ENCODE peak calls at places on chromosomes 16 and 17, in six cellular contexts. J is Caki2; N is T-cell; O is Right ventricle myocardium superior; U is effector CD4-positive, alpha-beta T cell; W is T-helper 1 cell. Z is an unnamed sample.

GRCh38 chr16:19840524-19841110 is 44.0 kb downstream of the GPRC5B start:
- DNase-seq in J (no peak), N (no peak), O (peak; percentile 57), U (no peak), W (no peak), Z (no peak)

GRCh38 chr17:35254107-35254802 is 11.4 kb downstream of the SLFN5 start:
- DNase-seq in J (peak; percentile 94), N (no peak), O (no peak), U (no peak), W (no peak), Z (no peak)

GRCh38 chr17:43673516-43674323 is 12.0 kb upstream of the MEOX1 start:
- DNase-seq in J (peak; percentile 46), N (peak; percentile 66), O (peak; percentile 84), U (peak; percentile 66), W (peak; percentile 46), Z (peak; percentile 70)

GRCh38 chr17:45310380-45311324 is 6.2 kb downstream of the MAP3K14 start:
- DNase-seq in J (no peak), N (no peak), O (peak; percentile 76), U (no peak), W (no peak), Z (no peak)

GRCh38 chr17:58329035-58329807 is 626 bp upstream of the TSPOAP1 start:
- DNase-seq in J (no peak), N (peak; percentile 66), O (no peak), U (peak; percentile 55), W (peak; percentile 56), Z (peak; percentile 46)

GRCh38 chr16:55832425-55832787 is 490 bp downstream of the CES1 start:
- DNase-seq in J (no peak), N (no peak), O (no peak), U (no peak), W (no peak), Z (no peak)

GRCh38 chr16:88810166-88810867 is 1.4 kb downstream of the APRT start:
- DNase-seq in J (peak; percentile 29), N (no peak), O (no peak), U (no peak), W (no peak), Z (no peak)

GRCh38 chr16:81473561-81473960 is 29.0 kb downstream of the CMIP start:
- DNase-seq in J (no peak), N (no peak), O (no peak), U (no peak), W (no peak), Z (no peak)

GRCh38 chr17:16100737-16101400 is 101.2 kb downstream of the TTC19 start:
- DNase-seq in J (no peak), N (no peak), O (no peak), U (no peak), W (no peak), Z (no peak)

GRCh38 chr17:66944365-66945203 is 19.9 kb upstream of the CACNG4 start:
- DNase-seq in J (no peak), N (no peak), O (no peak), U (no peak), W (no peak), Z (no peak)

GRCh38 chr17:70310251-70310672 is 140.9 kb downstream of the KCNJ2 start:
- DNase-seq in J (no peak), N (no peak), O (no peak), U (no peak), W (no peak), Z (no peak)

GRCh38 chr17:37848690-37849616 is 75.3 kb upstream of the TBC1D3K start:
- DNase-seq in J (peak; percentile 99), N (no peak), O (no peak), U (no peak), W (no peak), Z (no peak)

GRCh38 chr17:43359469-43360105 is 39.2 kb upstream of the ARL4D start:
- DNase-seq in J (no peak), N (no peak), O (no peak), U (no peak), W (no peak), Z (no peak)

GRCh38 chr17:62576382-62576781 is 51.1 kb upstream of the MRC2 start:
- DNase-seq in J (no peak), N (no peak), O (no peak), U (no peak), W (no peak), Z (no peak)

GRCh38 chr17:75512946-75513666 is 2.2 kb downstream of the CASKIN2 start:
- DNase-seq in J (no peak), N (no peak), O (no peak), U (no peak), W (no peak), Z (no peak)

Z was measured in neural progenitor cell.